ENCODE peak calls at places on chromosomes 3 and 15, in eight cellular contexts. One of them, this sample, is unnamed.

GRCh38 chr3:16663852-16664712 is 58.9 kb upstream of the DAZL start:
- DNase-seq in choroid plexus epithelial cell: peak
- DNase-seq in AG10803: peak
- DNase-seq in foreskin fibroblast: peak
- DNase-seq in HFF-Myc: no peak
- DNase-seq in thyroid gland: no peak
- DNase-seq in stomach: no peak
- DNase-seq in IMR-90: no peak
- DNase-seq in this sample: no peak

GRCh38 chr3:25313286-25313685 is 114.8 kb upstream of the RARB start:
- DNase-seq in choroid plexus epithelial cell: peak
- DNase-seq in AG10803: no peak
- DNase-seq in foreskin fibroblast: no peak
- DNase-seq in HFF-Myc: no peak
- DNase-seq in thyroid gland: no peak
- DNase-seq in stomach: no peak
- DNase-seq in IMR-90: no peak
- DNase-seq in this sample: peak

GRCh38 chr3:136955813-136956212 is 2.0 kb upstream of the IL20RB start:
- DNase-seq in choroid plexus epithelial cell: peak
- DNase-seq in AG10803: peak
- DNase-seq in foreskin fibroblast: peak
- DNase-seq in HFF-Myc: peak
- DNase-seq in thyroid gland: no peak
- DNase-seq in stomach: no peak
- DNase-seq in IMR-90: peak
- DNase-seq in this sample: peak

GRCh38 chr3:5787863-5788488 is 600.5 kb downstream of the EDEM1 start:
- DNase-seq in choroid plexus epithelial cell: no peak
- DNase-seq in AG10803: no peak
- DNase-seq in foreskin fibroblast: no peak
- DNase-seq in HFF-Myc: no peak
- DNase-seq in thyroid gland: peak
- DNase-seq in stomach: no peak
- DNase-seq in IMR-90: no peak
- DNase-seq in this sample: no peak

GRCh38 chr15:35062164-35063099 is 22.7 kb downstream of the NANOGP8 start:
- DNase-seq in choroid plexus epithelial cell: no peak
- DNase-seq in AG10803: no peak
- DNase-seq in foreskin fibroblast: no peak
- DNase-seq in HFF-Myc: no peak
- DNase-seq in thyroid gland: no peak
- DNase-seq in stomach: no peak
- DNase-seq in IMR-90: peak
- DNase-seq in this sample: peak

GRCh38 chr3:67016522-67017080 is 18.5 kb downstream of the KBTBD8 start:
- DNase-seq in choroid plexus epithelial cell: no peak
- DNase-seq in AG10803: no peak
- DNase-seq in foreskin fibroblast: no peak
- DNase-seq in HFF-Myc: no peak
- DNase-seq in thyroid gland: no peak
- DNase-seq in stomach: no peak
- DNase-seq in IMR-90: no peak
- DNase-seq in this sample: no peak

GRCh38 chr3:152656207-152657001 is 178.5 kb upstream of the P2RY1 start:
- DNase-seq in choroid plexus epithelial cell: no peak
- DNase-seq in AG10803: no peak
- DNase-seq in foreskin fibroblast: no peak
- DNase-seq in HFF-Myc: no peak
- DNase-seq in thyroid gland: peak
- DNase-seq in stomach: no peak
- DNase-seq in IMR-90: no peak
- DNase-seq in this sample: no peak

GRCh38 chr3:159634414-159634813 is 354.2 kb upstream of the IL12A start:
- DNase-seq in choroid plexus epithelial cell: peak
- DNase-seq in AG10803: peak
- DNase-seq in foreskin fibroblast: no peak
- DNase-seq in HFF-Myc: no peak
- DNase-seq in thyroid gland: no peak
- DNase-seq in stomach: no peak
- DNase-seq in IMR-90: peak
- DNase-seq in this sample: peak

GRCh38 chr15:88419830-88420229 is 47.4 kb downstream of the MRPL46 start:
- DNase-seq in choroid plexus epithelial cell: no peak
- DNase-seq in AG10803: peak
- DNase-seq in foreskin fibroblast: peak
- DNase-seq in HFF-Myc: no peak
- DNase-seq in thyroid gland: no peak
- DNase-seq in stomach: no peak
- DNase-seq in IMR-90: peak
- DNase-seq in this sample: peak

GRCh38 chr3:152611905-152612304 is 223.0 kb upstream of the P2RY1 start:
- DNase-seq in choroid plexus epithelial cell: no peak
- DNase-seq in AG10803: no peak
- DNase-seq in foreskin fibroblast: peak
- DNase-seq in HFF-Myc: no peak
- DNase-seq in thyroid gland: peak
- DNase-seq in stomach: no peak
- DNase-seq in IMR-90: no peak
- DNase-seq in this sample: no peak

GRCh38 chr3:63984391-63984790 is 38.9 kb downstream of the PSMD6 start:
- DNase-seq in choroid plexus epithelial cell: no peak
- DNase-seq in AG10803: no peak
- DNase-seq in foreskin fibroblast: no peak
- DNase-seq in HFF-Myc: no peak
- DNase-seq in thyroid gland: no peak
- DNase-seq in stomach: no peak
- DNase-seq in IMR-90: no peak
- DNase-seq in this sample: no peak

GRCh38 chr3:23713641-23714040 is 92.1 kb upstream of the UBE2E1 start:
- DNase-seq in choroid plexus epithelial cell: no peak
- DNase-seq in AG10803: peak
- DNase-seq in foreskin fibroblast: no peak
- DNase-seq in HFF-Myc: no peak
- DNase-seq in thyroid gland: no peak
- DNase-seq in stomach: no peak
- DNase-seq in IMR-90: peak
- DNase-seq in this sample: no peak

GRCh38 chr3:149198611-149199010 is 23.0 kb downstream of the CP start:
- DNase-seq in choroid plexus epithelial cell: peak
- DNase-seq in AG10803: peak
- DNase-seq in foreskin fibroblast: peak
- DNase-seq in HFF-Myc: peak
- DNase-seq in thyroid gland: no peak
- DNase-seq in stomach: no peak
- DNase-seq in IMR-90: peak
- DNase-seq in this sample: no peak

GRCh38 chr3:71227344-71227743 is 356.2 kb downstream of the FOXP1 start:
- DNase-seq in choroid plexus epithelial cell: no peak
- DNase-seq in AG10803: no peak
- DNase-seq in foreskin fibroblast: no peak
- DNase-seq in HFF-Myc: no peak
- DNase-seq in thyroid gland: no peak
- DNase-seq in stomach: no peak
- DNase-seq in IMR-90: no peak
- DNase-seq in this sample: no peak
- H3K4me3 ChIP-seq in choroid plexus epithelial cell: no peak
- H3K4me3 ChIP-seq in AG10803: no peak
- H3K4me3 ChIP-seq in foreskin fibroblast: no peak
- H3K4me3 ChIP-seq in HFF-Myc: no peak
- H3K4me3 ChIP-seq in thyroid gland: no peak
- H3K4me3 ChIP-seq in stomach: no peak
- H3K4me3 ChIP-seq in IMR-90: no peak
- H3K4me3 ChIP-seq in this sample: no peak

GRCh38 chr3:175176556-175176955 is 317.4 kb downstream of the NAALADL2 start:
- DNase-seq in choroid plexus epithelial cell: no peak
- DNase-seq in AG10803: no peak
- DNase-seq in foreskin fibroblast: no peak
- DNase-seq in HFF-Myc: no peak
- DNase-seq in thyroid gland: no peak
- DNase-seq in stomach: no peak
- DNase-seq in IMR-90: no peak
- DNase-seq in this sample: no peak
- TF ChIP-seq CTCF in choroid plexus epithelial cell: no peak
- TF ChIP-seq CTCF in AG10803: no peak
- TF ChIP-seq CTCF in foreskin fibroblast: no peak
- TF ChIP-seq CTCF in HFF-Myc: no peak
- TF ChIP-seq CTCF in thyroid gland: no peak
- TF ChIP-seq CTCF in stomach: no peak
- TF ChIP-seq CTCF in IMR-90: no peak
- TF ChIP-seq CTCF in this sample: no peak

GRCh38 chr3:14216257-14217048 is 37.8 kb downstream of the LSM3 start:
- DNase-seq in choroid plexus epithelial cell: peak
- DNase-seq in AG10803: no peak
- DNase-seq in foreskin fibroblast: no peak
- DNase-seq in HFF-Myc: no peak
- DNase-seq in thyroid gland: no peak
- DNase-seq in stomach: no peak
- DNase-seq in IMR-90: no peak
- DNase-seq in this sample: peak
- H3K4me3 ChIP-seq in choroid plexus epithelial cell: peak
- H3K4me3 ChIP-seq in AG10803: no peak
- H3K4me3 ChIP-seq in foreskin fibroblast: no peak
- H3K4me3 ChIP-seq in HFF-Myc: no peak
- H3K4me3 ChIP-seq in thyroid gland: no peak
- H3K4me3 ChIP-seq in stomach: no peak
- H3K4me3 ChIP-seq in IMR-90: no peak
- H3K4me3 ChIP-seq in this sample: peak

DNA sequence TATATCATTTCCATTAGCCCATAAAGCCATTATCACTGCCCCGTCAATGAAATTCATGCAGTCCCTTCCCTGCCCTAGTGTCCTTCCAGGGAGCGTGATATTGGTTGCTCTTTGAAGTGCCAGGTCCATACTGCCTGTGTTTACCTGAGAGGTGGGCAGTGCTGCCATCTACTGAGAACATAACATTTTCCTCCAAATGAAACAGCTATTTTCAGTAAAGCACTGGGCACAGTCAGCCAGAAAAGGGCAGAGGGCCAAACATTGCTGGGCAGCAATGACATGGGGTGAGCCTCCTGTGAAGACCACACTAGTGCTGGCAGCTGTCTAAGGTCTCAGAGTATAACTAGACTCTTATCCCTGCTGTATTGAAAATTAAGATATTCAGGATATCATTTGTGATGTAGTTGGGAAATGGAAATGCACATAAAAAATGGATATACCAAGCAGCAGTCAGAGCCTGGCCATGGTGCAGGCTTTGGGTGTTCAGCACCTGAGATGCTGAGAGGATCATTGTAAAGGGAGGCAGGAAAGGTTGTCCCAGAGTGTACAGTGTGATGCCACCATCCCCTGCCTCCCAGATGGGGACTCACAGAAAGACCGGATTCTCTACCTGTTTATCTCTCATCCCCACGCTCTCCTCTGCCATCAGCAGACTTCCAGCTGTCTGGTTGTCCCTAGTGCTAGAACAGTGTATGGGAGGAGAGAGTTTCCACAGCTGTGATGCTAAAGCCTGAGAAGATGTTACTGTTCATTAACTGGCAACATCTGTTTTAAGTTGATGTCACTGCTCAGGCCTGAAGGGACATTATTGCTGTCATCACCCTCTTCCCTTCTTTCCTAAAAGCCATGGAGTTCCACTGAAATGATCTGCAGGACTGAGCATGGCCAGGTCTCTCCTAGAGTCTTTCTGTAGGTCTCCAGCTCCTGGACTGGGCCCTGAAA is 108.8 kb downstream of the ARNT2 start:
- DNase-seq in choroid plexus epithelial cell: peak
- DNase-seq in AG10803: peak
- DNase-seq in foreskin fibroblast: peak
- DNase-seq in HFF-Myc: no peak
- DNase-seq in thyroid gland: peak
- DNase-seq in stomach: no peak
- DNase-seq in IMR-90: no peak
- DNase-seq in this sample: peak
- TF ChIP-seq CTCF in choroid plexus epithelial cell: peak
- TF ChIP-seq CTCF in AG10803: no peak
- TF ChIP-seq CTCF in foreskin fibroblast: no peak
- TF ChIP-seq CTCF in HFF-Myc: no peak
- TF ChIP-seq CTCF in thyroid gland: peak
- TF ChIP-seq CTCF in stomach: no peak
- TF ChIP-seq CTCF in IMR-90: peak
- TF ChIP-seq CTCF in this sample: peak

DNA sequence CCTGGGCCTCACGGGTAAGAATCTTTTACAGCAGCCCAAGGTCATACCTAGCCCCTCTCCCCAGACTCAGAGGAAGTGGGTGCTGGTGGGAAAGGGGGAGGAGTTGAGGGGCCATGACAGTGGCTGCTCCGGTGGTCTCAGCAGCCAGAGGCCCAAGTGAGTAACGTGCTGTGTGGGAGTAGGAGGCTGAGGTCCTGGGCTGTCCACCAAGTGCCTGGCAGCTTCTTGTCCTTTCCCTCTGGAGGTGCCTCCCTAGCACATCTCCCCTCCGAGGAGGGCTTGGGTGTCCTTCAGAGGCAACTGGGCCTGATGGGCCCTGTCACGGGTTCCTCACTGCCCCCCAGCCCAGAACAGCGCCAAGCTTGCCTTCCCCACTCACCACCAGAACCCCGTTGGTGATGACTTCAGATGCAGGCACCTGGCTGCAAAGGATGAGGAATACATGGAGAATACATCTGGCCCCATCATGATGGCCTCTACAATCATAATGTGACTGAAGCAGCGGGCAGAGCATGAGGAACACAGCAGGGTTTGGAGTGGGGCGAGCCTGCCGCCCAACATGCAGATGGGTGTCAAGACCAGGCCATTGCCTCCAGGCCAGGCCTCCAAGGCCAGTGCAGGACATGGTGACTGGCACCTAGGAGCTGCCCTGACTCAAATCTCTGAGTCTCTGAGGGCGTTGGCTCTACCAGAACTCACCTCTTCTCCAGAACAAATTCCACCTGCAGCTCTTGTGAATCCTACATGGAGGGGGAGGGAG is 3.3 kb downstream of the PLA2G4F start:
- DNase-seq in choroid plexus epithelial cell: no peak
- DNase-seq in AG10803: no peak
- DNase-seq in foreskin fibroblast: no peak
- DNase-seq in HFF-Myc: no peak
- DNase-seq in thyroid gland: no peak
- DNase-seq in stomach: peak
- DNase-seq in IMR-90: no peak
- DNase-seq in this sample: no peak
- H3K4me3 ChIP-seq in choroid plexus epithelial cell: no peak
- H3K4me3 ChIP-seq in AG10803: no peak
- H3K4me3 ChIP-seq in foreskin fibroblast: no peak
- H3K4me3 ChIP-seq in HFF-Myc: no peak
- H3K4me3 ChIP-seq in thyroid gland: no peak
- H3K4me3 ChIP-seq in stomach: no peak
- H3K4me3 ChIP-seq in IMR-90: no peak
- H3K4me3 ChIP-seq in this sample: no peak

GRCh38 chr3:195662-196061 is 901 bp upstream of the CHL1 start:
- DNase-seq in choroid plexus epithelial cell: no peak
- DNase-seq in AG10803: no peak
- DNase-seq in foreskin fibroblast: no peak
- DNase-seq in HFF-Myc: no peak
- DNase-seq in thyroid gland: no peak
- DNase-seq in stomach: no peak
- DNase-seq in IMR-90: no peak
- DNase-seq in this sample: no peak
- TF ChIP-seq CTCF in choroid plexus epithelial cell: no peak
- TF ChIP-seq CTCF in AG10803: no peak
- TF ChIP-seq CTCF in foreskin fibroblast: no peak
- TF ChIP-seq CTCF in HFF-Myc: no peak
- TF ChIP-seq CTCF in thyroid gland: no peak
- TF ChIP-seq CTCF in stomach: no peak
- TF ChIP-seq CTCF in IMR-90: no peak
- TF ChIP-seq CTCF in this sample: no peak

This sample was measured in bronchial epithelial cell.